ENCODE peak calls at places on chromosomes 13 and 19, in eight cellular contexts. R is HCT116, I is fibroblast of the aortic adventitia, U is choroid plexus epithelial cell, A is AG09319, W is transverse colon, Q is cardiac muscle cell, P is A549. C is an unnamed sample.

GRCh38 chr13:30696278-30697176 is 38.8 kb upstream of the ALOX5AP start:
- DNase-seq in R (no peak), I (no peak), U (peak; percentile 54), A (no peak), W (peak; percentile 25), Q (peak; percentile 16), P (no peak), C (no peak)

GRCh38 chr13:51444922-51445321 is 7.9 kb downstream of the INTS6 start:
- DNase-seq in R (peak; percentile 15), I (peak; percentile 76), U (peak; percentile 81), A (no peak), W (no peak), Q (no peak), P (peak; percentile 13), C (no peak)

GRCh38 chr13:46743191-46743590 is 53.8 kb downstream of the ESD start:
- DNase-seq in R (no peak), I (no peak), U (peak; percentile 67), A (no peak), W (no peak), Q (no peak), P (no peak), C (no peak)

GRCh38 chr19:29587059-29587458 is 19.0 kb upstream of the POP4 start:
- DNase-seq in R (no peak), I (no peak), U (no peak), A (no peak), W (no peak), Q (no peak), P (no peak), C (no peak)

GRCh38 chr19:12847159-12848139 is 9.1 kb downstream of the MAST1 start:
- DNase-seq in R (no peak), I (peak; percentile 74), U (peak; percentile 80), A (peak; percentile 31), W (peak; percentile 88), Q (peak; percentile 86), P (peak; percentile 76), C (peak; percentile 98)

GRCh38 chr19:5927439-5927821 is 13.4 kb downstream of the CAPS start:
- DNase-seq in R (no peak), I (no peak), U (no peak), A (no peak), W (no peak), Q (no peak), P (no peak), C (no peak)

GRCh38 chr13:67224148-67224846 is 5.8 kb downstream of the PCDH9 start:
- DNase-seq in R (peak; percentile 59), I (peak; percentile 86), U (peak; percentile 95), A (peak; percentile 29), W (peak; percentile 64), Q (peak; percentile 86), P (peak; percentile 24), C (peak; percentile 35)

GRCh38 chr13:58876473-58876872 is 1244.9 kb downstream of the PCDH17 start:
- DNase-seq in R (no peak), I (no peak), U (no peak), A (no peak), W (no peak), Q (no peak), P (no peak), C (no peak)

GRCh38 chr13:112064222-112064621 is 2.7 kb upstream of the SOX1 start:
- DNase-seq in R (no peak), I (no peak), U (no peak), A (no peak), W (no peak), Q (no peak), P (no peak), C (no peak)

GRCh38 chr19:5063873-5064645 is 95.1 kb downstream of the KDM4B start:
- DNase-seq in R (no peak), I (no peak), U (no peak), A (no peak), W (no peak), Q (no peak), P (no peak), C (no peak)

GRCh38 chr13:94239135-94239534 is 240.3 kb downstream of the DCT start:
- DNase-seq in R (no peak), I (peak; percentile 57), U (peak; percentile 72), A (no peak), W (no peak), Q (no peak), P (no peak), C (no peak)

GRCh38 chr19:15556634-15557181 is 48.4 kb downstream of the CYP4F22 start:
- DNase-seq in R (no peak), I (no peak), U (no peak), A (no peak), W (no peak), Q (no peak), P (no peak), C (no peak)

GRCh38 chr19:4660181-4660791 is 9.9 kb downstream of the MYDGF start:
- DNase-seq in R (no peak), I (no peak), U (no peak), A (no peak), W (peak; percentile 33), Q (peak; percentile 41), P (peak; percentile 39), C (no peak)

GRCh38 chr19:13872695-13873389 is 4.1 kb upstream of the NANOS3 start:
- DNase-seq in R (no peak), I (no peak), U (no peak), A (no peak), W (no peak), Q (peak; percentile 70), P (peak; percentile 71), C (peak; percentile 46)
- TF ChIP-seq CTCF in R (peak; percentile 52), I (no peak), U (peak; percentile 44), A (no peak), W (peak; percentile 31), Q (peak; percentile 29), P (peak; percentile 37), C (no peak)

DNA sequence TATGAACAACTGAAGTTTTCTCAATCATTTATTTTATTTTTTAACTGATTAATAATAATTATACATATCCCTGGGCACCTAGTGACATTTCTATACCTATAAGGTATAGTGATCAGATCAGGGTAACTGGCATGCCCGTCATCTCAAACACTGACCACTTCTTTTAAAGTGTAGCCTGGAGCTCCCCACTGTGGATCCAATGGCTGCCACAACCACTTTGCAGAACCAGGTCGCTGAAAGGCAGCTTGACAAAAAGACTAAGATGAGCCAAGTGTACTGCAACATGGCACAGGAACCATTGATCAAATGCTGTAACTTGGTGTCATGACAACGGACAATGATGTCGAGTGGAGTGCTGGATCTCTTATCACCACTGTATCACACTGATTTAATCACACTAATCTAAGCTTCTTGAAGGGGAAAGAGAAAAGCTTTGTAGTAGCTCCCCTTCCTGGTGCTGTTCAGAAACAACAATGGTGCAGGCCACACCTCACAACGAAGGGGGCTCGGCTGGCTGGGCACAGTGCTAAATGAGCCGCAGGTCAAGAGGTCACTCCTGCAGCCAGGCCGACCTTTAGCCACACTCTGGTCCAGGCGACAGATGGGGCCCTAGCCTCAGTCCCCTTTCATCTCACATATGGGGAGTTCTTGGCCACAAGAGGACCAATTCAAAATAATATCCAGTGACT is 2.3 kb upstream of the TNFRSF19 start:
- DNase-seq in R (no peak), I (no peak), U (peak; percentile 38), A (no peak), W (no peak), Q (peak; percentile 60), P (no peak), C (peak; percentile 46)
- TF ChIP-seq CTCF in R (no peak), I (no peak), U (peak; percentile 43), A (no peak), W (no peak), Q (no peak), P (no peak), C (peak; percentile 23)

GRCh38 chr13:91199866-91200265 is 147.6 kb upstream of the MIR17HG start:
- DNase-seq in R (no peak), I (no peak), U (no peak), A (no peak), W (no peak), Q (no peak), P (no peak), C (no peak)

GRCh38 chr13:91195789-91196188 is 151.7 kb upstream of the MIR17HG start:
- DNase-seq in R (no peak), I (no peak), U (no peak), A (no peak), W (no peak), Q (no peak), P (no peak), C (no peak)

GRCh38 chr13:91193358-91193757 is 154.1 kb upstream of the MIR17HG start:
- DNase-seq in R (no peak), I (no peak), U (no peak), A (no peak), W (no peak), Q (no peak), P (no peak), C (no peak)

GRCh38 chr13:91200486-91200885 is 147.0 kb upstream of the MIR17HG start:
- DNase-seq in R (no peak), I (no peak), U (no peak), A (no peak), W (no peak), Q (no peak), P (no peak), C (no peak)

GRCh38 chr13:91196958-91197357 is 150.5 kb upstream of the MIR17HG start:
- DNase-seq in R (no peak), I (no peak), U (no peak), A (no peak), W (no peak), Q (no peak), P (no peak), C (no peak)
- TF ChIP-seq CTCF in R (no peak), I (no peak), U (no peak), A (no peak), W (no peak), Q (no peak), P (no peak), C (no peak)

GRCh38 chr19:33392341-33393285 is 19.1 kb downstream of the CEBPG start:
- DNase-seq in R (no peak), I (no peak), U (no peak), A (no peak), W (peak; percentile 46), Q (peak; percentile 38), P (no peak), C (no peak)
- TF ChIP-seq CTCF in R (no peak), I (no peak), U (no peak), A (no peak), W (no peak), Q (no peak), P (no peak), C (no peak)

GRCh38 chr19:47768604-47769003 is 9.9 kb upstream of the SELENOW start:
- DNase-seq in R (no peak), I (no peak), U (no peak), A (no peak), W (no peak), Q (no peak), P (no peak), C (no peak)
- TF ChIP-seq CTCF in R (no peak), I (no peak), U (peak; percentile 14), A (no peak), W (no peak), Q (no peak), P (peak; percentile 8), C (no peak)

C was measured in neural crest cell.